ENCODE peak calls at places on chromosomes 7 and 10, in five cellular contexts. W is K562, U is GM12878, G is HepG2, J is H1. M is an unnamed sample.

GRCh38 chr10:70589762-70590662 is 12.5 kb downstream of the PRF1 start:
- DNase-seq in U (no peak), G (no peak), W (peak), J (no peak), M (no peak)

GRCh38 chr7:120168066-120168465 is 104.9 kb upstream of the KCND2 start:
- DNase-seq in G (no peak), J (no peak), W (no peak), U (no peak), M (no peak)

GRCh38 chr10:43251664-43252165 is 15.2 kb downstream of the RASGEF1A start:
- DNase-seq in G (no peak), W (no peak), U (no peak), J (no peak), M (no peak)

GRCh38 chr10:14736600-14737081 is 38.1 kb downstream of the FAM107B start:
- DNase-seq in W (no peak), U (no peak), J (no peak), G (no peak), M (no peak)

GRCh38 chr7:128890306-128891109 is 20.0 kb downstream of the KCP start:
- DNase-seq in W (no peak), G (no peak), U (no peak), J (no peak), M (no peak)

GRCh38 chr7:43362652-43363428 is 220.1 kb upstream of the STK17A start:
- DNase-seq in W (no peak), U (no peak), G (no peak), J (no peak), M (no peak)

GRCh38 chr7:70133291-70133690 is 535.0 kb downstream of the AUTS2 start:
- DNase-seq in W (no peak), U (no peak), G (no peak), J (no peak), M (no peak)

GRCh38 chr7:1564603-1565022 is 5.2 kb downstream of the PSMG3 start:
- DNase-seq in J (no peak), U (no peak), W (no peak), G (no peak), M (no peak)

GRCh38 chr10:77983384-77984341 is 45.7 kb downstream of the POLR3A start:
- DNase-seq in J (no peak), U (no peak), G (no peak), W (peak), M (no peak)

GRCh38 chr10:11823122-11823988 is at the start of gene PROSER2:
- DNase-seq in U (no peak), J (no peak), G (no peak), W (peak), M (peak)

GRCh38 chr10:88728107-88728763 is 22.2 kb downstream of the LIPK start:
- DNase-seq in J (peak), W (peak), G (peak), U (no peak), M (peak)

GRCh38 chr10:86786368-86786767 is 29.9 kb downstream of the BMPR1A start:
- DNase-seq in G (no peak), U (no peak), J (no peak), W (no peak), M (no peak)

GRCh38 chr7:92621641-92622429 is 31.6 kb upstream of the FAM133B start:
- DNase-seq in U (peak), W (no peak), G (no peak), J (no peak), M (no peak)

GRCh38 chr7:22759721-22760120 is 32.7 kb downstream of the IL6 start:
- DNase-seq in W (no peak), U (no peak), G (no peak), J (no peak), M (no peak)

GRCh38 chr7:72310301-72310700 is 101.8 kb downstream of the CALN1 start:
- DNase-seq in J (no peak), U (no peak), G (no peak), W (no peak), M (no peak)

GRCh38 chr10:34637419-34637911 is 177.6 kb downstream of the PARD3 start:
- DNase-seq in U (peak), J (peak), W (peak), G (peak), M (peak)

GRCh38 chr7:153858335-153858734 is 193.9 kb upstream of the DPP6 start:
- DNase-seq in G (no peak), U (no peak), W (no peak), J (no peak), M (no peak)

GRCh38 chr7:49497471-49497870 is 276.0 kb upstream of the VWC2 start:
- DNase-seq in U (no peak), G (no peak), J (no peak), W (no peak), M (no peak)

GRCh38 chr10:7408494-7409044 is 2.3 kb downstream of the SFMBT2 start:
- DNase-seq in J (no peak), W (peak), U (no peak), G (no peak), M (no peak)

GRCh38 chr10:123583639-123584418 is 82.3 kb upstream of the GPR26 start:
- DNase-seq in U (no peak), J (peak), W (peak), G (peak), M (peak)

GRCh38 chr7:98314469-98314868 is 33.0 kb downstream of the BRI3 start:
- DNase-seq in W (no peak), J (no peak), U (no peak), G (no peak), M (no peak)

GRCh38 chr7:98319176-98319575 is 37.7 kb downstream of the BRI3 start:
- DNase-seq in J (no peak), W (no peak), G (no peak), U (no peak), M (no peak)

GRCh38 chr7:98317366-98318040 is 36.0 kb downstream of the BRI3 start:
- DNase-seq in G (no peak), J (no peak), W (no peak), U (no peak), M (no peak)

GRCh38 chr7:98312201-98312600 is 30.7 kb downstream of the BRI3 start:
- DNase-seq in W (no peak), G (no peak), J (no peak), U (no peak), M (no peak)

GRCh38 chr7:98315318-98315993 is 34.0 kb downstream of the BRI3 start:
- DNase-seq in J (no peak), W (no peak), U (peak), G (no peak), M (no peak)
- TF ChIP-seq SRF in J (no peak), W (no peak), U (peak), G (no peak), M (no peak)

DNA sequence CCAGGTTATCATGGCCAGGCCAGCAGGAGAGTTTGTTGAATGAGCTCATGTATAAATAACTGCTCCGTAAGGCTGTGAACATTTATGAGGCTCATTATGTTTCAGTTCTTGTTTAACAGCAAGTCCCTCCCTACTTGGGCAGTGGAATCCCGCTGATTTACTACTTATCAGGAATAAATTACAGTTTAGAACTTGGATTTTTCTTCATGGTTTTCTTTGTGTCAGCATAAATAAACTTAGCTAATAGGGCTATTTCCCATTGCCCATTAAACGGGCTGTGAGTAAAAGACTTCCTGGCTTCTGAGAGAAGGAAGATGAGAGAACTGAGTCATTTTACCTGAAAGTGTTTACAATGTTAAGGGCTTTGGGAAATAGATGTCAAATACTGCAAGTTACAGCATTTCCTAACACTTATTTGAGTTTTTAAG is 701.6 kb upstream of the ANKRD30A start:
- DNase-seq in W (no peak), U (no peak), J (no peak), G (no peak), M (no peak)
- TF ChIP-seq SRF in W (no peak), U (no peak), J (no peak), G (no peak), M (no peak)

DNA sequence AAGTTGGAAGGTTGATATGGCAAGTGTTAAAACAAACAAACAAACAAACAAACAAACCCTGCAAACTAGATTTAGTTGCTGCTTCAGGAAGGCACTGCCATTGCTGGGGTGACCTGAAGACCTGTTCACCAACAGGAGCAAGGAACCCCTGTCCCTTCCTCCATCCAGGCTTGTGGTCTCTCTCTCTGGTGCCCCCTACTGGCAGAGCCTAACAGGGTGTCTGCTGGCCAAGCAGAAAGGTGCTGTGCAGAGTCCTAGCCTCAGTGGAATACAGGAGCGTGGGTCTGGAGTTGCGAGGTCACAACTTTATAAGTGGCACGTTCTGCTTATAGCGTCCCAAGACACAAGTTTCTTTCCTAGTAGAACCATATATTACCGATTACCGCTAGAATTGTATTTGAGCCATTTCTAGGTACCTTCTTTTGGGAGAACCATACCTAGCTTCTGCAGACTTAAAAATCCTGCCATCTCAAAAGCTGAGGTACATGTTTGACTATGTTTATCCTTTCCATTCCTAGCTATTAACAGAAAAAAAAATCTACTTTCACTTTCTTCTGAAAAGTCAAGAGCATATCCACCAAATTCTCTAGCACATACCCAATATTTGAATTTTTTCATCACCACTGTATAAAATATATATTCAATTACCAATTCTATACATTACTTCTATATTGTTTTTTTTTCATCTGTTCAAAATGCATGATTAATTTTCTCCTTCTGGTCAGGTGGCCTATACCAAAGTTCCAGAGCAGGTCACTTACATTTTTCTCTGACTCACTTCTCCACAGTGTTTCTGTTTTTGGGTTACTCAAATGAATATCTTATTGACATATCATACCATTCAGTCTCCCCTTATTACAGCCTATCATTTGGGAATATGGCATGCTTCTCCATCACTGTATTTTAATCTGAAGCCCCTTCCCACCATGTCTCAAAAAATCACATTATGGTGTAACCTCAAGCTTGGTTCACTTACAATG is 29.1 kb upstream of the CALD1 start:
- DNase-seq in W (peak), J (peak), G (peak), U (no peak), M (peak)
- TF ChIP-seq SRF in W (no peak), J (no peak), G (no peak), U (no peak), M (no peak)

GRCh38 chr7:20799566-20800377 is 13.1 kb upstream of the SP8 start:
- DNase-seq in G (no peak), J (no peak), U (no peak), W (no peak), M (no peak)

GRCh38 chr7:20797174-20798080 is 10.7 kb upstream of the SP8 start:
- DNase-seq in U (no peak), J (no peak), W (peak), G (no peak), M (no peak)

GRCh38 chr7:20796565-20796964 is 9.9 kb upstream of the SP8 start:
- DNase-seq in G (no peak), W (no peak), U (no peak), J (no peak), M (no peak)

GRCh38 chr7:20798694-20799121 is 12.0 kb upstream of the SP8 start:
- DNase-seq in G (no peak), U (no peak), J (no peak), W (no peak), M (no peak)

GRCh38 chr7:20798081-20798693 is 11.5 kb upstream of the SP8 start:
- DNase-seq in J (no peak), W (peak), G (no peak), U (no peak), M (peak)
- TF ChIP-seq SRF in J (no peak), W (no peak), G (no peak), U (no peak), M (no peak)

GRCh38 chr7:101664390-101664789 is 35.3 kb upstream of the MYL10 start:
- DNase-seq in U (no peak), G (no peak), W (no peak), J (peak), M (no peak)
- TF ChIP-seq SRF in U (no peak), G (no peak), W (no peak), J (no peak), M (no peak)

GRCh38 chr7:75644599-75644998 is 94.1 kb downstream of the HIP1 start:
- DNase-seq in U (no peak), J (no peak), G (no peak), W (no peak), M (no peak)
- TF ChIP-seq SRF in U (no peak), J (no peak), G (no peak), W (no peak), M (no peak)

GRCh38 chr10:131686781-131687419 is 213.9 kb upstream of the PPP2R2D start:
- DNase-seq in J (no peak), G (no peak), W (no peak), U (no peak), M (no peak)
- TF ChIP-seq SRF in J (no peak), G (no peak), W (no peak), U (no peak), M (no peak)

GRCh38 chr10:96850825-96851224 is 18.7 kb downstream of the LCOR start:
- DNase-seq in J (no peak), G (no peak), W (no peak), U (no peak), M (no peak)
- TF ChIP-seq SRF in J (no peak), G (no peak), W (no peak), U (no peak), M (no peak)

GRCh38 chr10:114678301-114678700 is 20.2 kb upstream of the ABLIM1 start:
- DNase-seq in J (no peak), U (no peak), W (no peak), G (no peak), M (no peak)
- TF ChIP-seq SRF in J (no peak), U (no peak), W (no peak), G (no peak), M (no peak)

DNA sequence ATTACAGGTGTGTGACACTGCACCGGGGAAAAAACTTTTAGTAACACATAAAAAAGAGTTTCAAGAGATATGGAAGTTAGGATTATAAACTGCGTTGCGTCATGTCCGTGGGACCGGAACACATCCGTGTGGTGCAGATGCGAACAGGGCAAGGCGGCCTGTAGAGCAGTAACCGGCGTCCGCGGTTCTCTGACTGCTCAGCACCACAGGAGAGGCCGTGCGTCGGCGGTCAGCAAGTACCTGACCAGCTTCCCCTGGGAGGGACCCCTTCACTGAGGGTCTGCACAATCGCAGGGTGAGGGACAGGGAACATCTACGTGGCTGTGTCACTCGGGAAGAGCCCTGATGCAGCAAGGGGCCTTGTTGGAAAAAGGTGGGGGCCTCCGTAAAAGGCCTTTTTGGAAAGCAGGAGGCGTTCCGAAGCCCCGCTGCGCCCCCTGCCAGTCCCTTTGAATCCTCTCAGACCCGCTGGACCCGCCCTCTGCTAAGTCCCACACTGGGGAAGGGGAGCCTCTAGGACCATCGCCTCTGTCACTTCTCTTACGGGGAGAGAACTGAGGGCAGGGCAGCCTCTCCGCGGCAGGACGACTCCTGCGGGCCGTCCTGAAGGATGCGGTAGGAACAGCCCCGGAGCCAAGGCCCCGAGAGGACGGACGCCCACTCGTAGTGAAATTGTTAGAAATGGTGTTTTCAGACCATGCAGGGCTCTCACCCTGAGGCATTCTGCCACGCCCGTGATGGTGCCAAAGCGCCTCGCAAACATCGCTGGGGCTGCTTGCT is 771.6 kb upstream of the COBL start:
- DNase-seq in G (no peak), W (no peak), J (peak), U (no peak), M (no peak)
- TF ChIP-seq SRF in G (no peak), W (no peak), J (no peak), U (no peak), M (no peak)